ENCODE peak calls at places on chromosome 19, in nine cellular contexts. X is right cardiac atrium, F is OCI-LY7, A is upper lobe of left lung, C is epithelial cell of esophagus, R is neural progenitor cell, G is lower lobe of right lung, D is heart left ventricle, T is epithelial cell of proximal tubule. U is an unnamed sample.

GRCh38 chr19:39502640-39503417 is 4.1 kb downstream of the DLL3 start:
- DNase-seq in G (peak; percentile 77), A (peak; percentile 94), X (peak; percentile 83), R (peak; percentile 95), F (peak; percentile 92), D (peak; percentile 53), T (no peak), C (peak; percentile 78), U (peak; percentile 90)

GRCh38 chr19:8302357-8302691 is 5.8 kb downstream of the CD320 start:
- DNase-seq in R (no peak), T (no peak), G (peak; percentile 45), X (peak; percentile 85), A (peak; percentile 66), C (no peak), D (peak; percentile 86), F (no peak), U (no peak)

GRCh38 chr19:407501-408440 is 1.2 kb downstream of the C2CD4C start:
- DNase-seq in X (no peak), G (peak; percentile 47), F (no peak), D (peak; percentile 22), T (no peak), A (peak; percentile 80), R (no peak), C (no peak), U (no peak)

GRCh38 chr19:16325161-16325527 is 518 bp downstream of the KLF2 start:
- DNase-seq in X (peak; percentile 87), C (no peak), R (peak; percentile 61), F (peak; percentile 63), G (peak; percentile 76), T (no peak), A (peak; percentile 95), D (peak; percentile 70), U (no peak)

GRCh38 chr19:58330458-58330857 is 3.7 kb downstream of the ZSCAN22 start:
- DNase-seq in G (no peak), X (no peak), D (no peak), R (no peak), T (peak; percentile 30), F (no peak), C (peak; percentile 78), A (no peak), U (no peak)

GRCh38 chr19:12801466-12802266 is at the start of the genes PRDX2 and THSD8:
- DNase-seq in G (peak; percentile 87), F (peak; percentile 96), R (peak; percentile 93), C (peak; percentile 80), X (peak; percentile 93), T (no peak), D (peak; percentile 90), A (peak; percentile 95), U (peak; percentile 96)

GRCh38 chr19:42301646-42302204 is at the start of gene PRR19:
- DNase-seq in G (no peak), F (peak; percentile 50), T (no peak), R (peak; percentile 58), X (no peak), C (peak; percentile 42), D (no peak), A (no peak), U (peak; percentile 62)

GRCh38 chr19:33522371-33522662 is 726 bp upstream of the PEPD start:
- DNase-seq in F (no peak), T (no peak), D (no peak), C (no peak), A (no peak), X (no peak), R (no peak), G (no peak), U (no peak)

GRCh38 chr19:13012390-13012689 is 17.1 kb downstream of the NFIX start:
- DNase-seq in C (no peak), T (no peak), F (no peak), A (no peak), X (no peak), R (no peak), D (no peak), G (no peak), U (no peak)

GRCh38 chr19:16076154-16076957 is at the start of gene TPM4:
- DNase-seq in C (peak; percentile 91), G (peak; percentile 95), F (peak; percentile 67), X (peak; percentile 97), D (peak; percentile 95), R (peak; percentile 96), A (peak; percentile 97), T (no peak), U (peak; percentile 92)

GRCh38 chr19:41597600-41598041 is 21.7 kb downstream of the CEACAM21 start:
- DNase-seq in A (no peak), C (peak; percentile 72), T (peak; percentile 9), F (peak; percentile 81), D (peak; percentile 59), R (peak; percentile 60), X (peak; percentile 68), G (peak; percentile 71), U (peak; percentile 88)

GRCh38 chr19:45553464-45553863 is 31.1 kb downstream of the OPA3 start:
- DNase-seq in X (no peak), D (no peak), G (no peak), T (no peak), R (peak; percentile 85), F (no peak), A (peak; percentile 67), C (peak; percentile 53), U (no peak)

GRCh38 chr19:45179063-45179847 is 671 bp downstream of the BLOC1S3 start:
- DNase-seq in X (peak; percentile 81), T (no peak), C (peak; percentile 45), F (no peak), D (peak; percentile 51), R (peak; percentile 61), A (peak; percentile 92), G (peak; percentile 68), U (peak; percentile 67)

GRCh38 chr19:18868380-18869230 is 27.4 kb downstream of the CERS1 start:
- DNase-seq in C (peak; percentile 21), D (no peak), X (peak; percentile 72), G (no peak), T (no peak), A (peak; percentile 84), F (no peak), R (no peak), U (no peak)

GRCh38 chr19:18871543-18871942 is 24.4 kb downstream of the CERS1 start:
- DNase-seq in R (no peak), T (no peak), G (no peak), C (no peak), X (no peak), A (no peak), F (no peak), D (no peak), U (no peak)

GRCh38 chr19:18869231-18869575 is 26.8 kb downstream of the CERS1 start:
- DNase-seq in C (no peak), T (no peak), X (peak; percentile 70), D (no peak), R (no peak), F (no peak), G (no peak), A (peak; percentile 84), U (no peak)

GRCh38 chr19:18869781-18870530 is 26.0 kb downstream of the CERS1 start:
- DNase-seq in A (peak; percentile 83), T (no peak), X (peak; percentile 73), R (no peak), C (no peak), G (peak; percentile 44), D (no peak), F (no peak), U (no peak)

GRCh38 chr19:18870531-18871172 is 25.3 kb downstream of the CERS1 start:
- DNase-seq in D (no peak), R (no peak), T (no peak), X (no peak), F (no peak), G (peak; percentile 44), A (peak; percentile 78), C (no peak), U (no peak)
- H3K4me3 ChIP-seq in D (no peak overlapping the region), R (no peak overlapping the region), T (no peak overlapping the region), X (no peak overlapping the region), F (no peak overlapping the region), G (no peak overlapping the region), A (no peak overlapping the region), C (no peak overlapping the region), U (no peak overlapping the region)

DNA sequence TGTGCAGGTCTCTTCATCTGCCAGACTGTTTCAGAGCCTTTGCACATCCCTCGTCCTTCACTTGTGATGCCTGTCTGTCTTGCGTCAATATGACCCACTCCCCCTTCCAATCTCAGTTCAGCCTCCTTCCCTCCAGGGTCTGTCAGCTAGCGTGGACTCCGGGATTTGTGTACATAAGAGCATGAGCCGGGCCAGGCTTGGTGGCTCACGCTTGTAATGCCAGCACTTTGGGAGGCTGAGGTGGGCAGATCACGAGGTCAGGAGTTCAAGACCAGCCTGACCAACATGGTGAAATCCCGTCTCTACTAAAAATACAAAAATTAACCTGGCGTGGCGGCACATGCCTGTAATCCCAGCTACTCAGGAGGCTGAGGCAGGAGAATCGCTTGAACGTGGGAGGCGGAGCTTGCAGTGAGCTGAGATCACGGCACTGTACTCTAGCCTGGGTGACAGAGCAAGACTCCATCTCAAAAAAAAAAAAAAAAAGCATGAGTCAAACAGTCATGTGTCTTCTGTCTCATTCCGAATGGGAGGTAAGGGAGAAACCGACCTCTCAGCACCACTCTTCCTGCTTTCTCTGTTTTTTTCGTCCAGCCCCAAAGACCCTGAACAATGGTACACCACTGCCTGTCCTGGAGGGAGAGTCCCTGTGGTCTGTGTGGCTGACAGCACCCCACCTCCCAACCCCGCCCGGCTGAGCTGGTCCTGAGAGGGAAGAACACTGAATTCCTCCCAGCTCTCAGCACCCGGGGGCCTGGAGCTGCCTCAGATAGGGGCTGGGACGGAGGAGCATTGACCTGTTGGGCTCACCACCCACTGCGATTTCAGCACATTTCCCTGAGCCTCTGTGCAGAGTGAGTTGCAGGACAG is 2.4 kb upstream of the SIGLEC9 start:
- DNase-seq in A (no peak), X (no peak), G (peak; percentile 52), D (no peak), C (no peak), R (no peak), F (no peak), T (no peak), U (no peak)
- H3K4me3 ChIP-seq in A (no peak overlapping the region), X (no peak overlapping the region), G (peak overlapping the region; percentile 27), D (no peak overlapping the region), C (no peak overlapping the region), R (no peak overlapping the region), F (no peak overlapping the region), T (no peak overlapping the region), U (no peak overlapping the region)

GRCh38 chr19:6278051-6278450 is 1.7 kb downstream of the MLLT1 start:
- DNase-seq in R (no peak), T (no peak), F (no peak), G (no peak), D (no peak), X (no peak), A (no peak), C (no peak), U (no peak)
- H3K4me3 ChIP-seq in R (no peak overlapping the region), T (peak overlapping the region; percentile 86), F (peak overlapping the region; percentile 86), G (peak overlapping the region; percentile 84), D (peak overlapping the region; percentile 97), X (no peak overlapping the region), A (no peak overlapping the region), C (peak overlapping the region; percentile 15), U (peak overlapping the region; percentile 82)

DNA sequence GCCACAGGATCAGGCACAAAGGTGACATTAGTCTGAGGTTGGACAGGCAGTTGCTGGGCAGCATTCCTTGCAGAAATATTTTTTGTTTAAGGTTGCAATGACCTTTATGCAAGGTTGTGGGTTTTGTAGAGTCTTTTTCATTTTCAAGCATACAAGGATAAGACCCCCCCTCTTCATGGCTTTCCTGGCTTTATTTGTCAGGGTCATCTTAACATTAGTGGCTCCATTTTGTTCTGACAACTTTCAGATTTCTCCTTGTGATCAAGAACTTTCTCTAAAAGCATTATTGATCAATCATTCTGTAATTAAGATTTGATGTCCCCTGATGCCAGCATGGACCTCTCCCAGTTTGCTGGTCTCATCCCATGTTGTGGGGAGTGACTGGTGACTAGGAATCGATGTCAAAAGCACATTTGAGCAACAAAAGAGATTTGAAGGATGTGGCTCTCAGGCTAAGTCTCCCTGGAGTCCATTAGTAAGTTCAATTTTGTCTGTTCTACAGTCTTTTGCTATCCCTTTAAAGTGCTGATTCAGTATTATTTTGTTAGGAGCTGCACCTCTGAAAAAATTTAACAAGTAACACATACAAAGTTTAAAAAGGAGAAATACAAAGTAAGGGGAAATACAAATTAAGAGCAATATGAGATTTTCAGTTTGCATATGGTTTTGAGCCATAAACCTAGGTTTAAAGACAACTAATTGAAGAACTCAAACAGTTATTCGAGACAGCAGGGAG is 5.3 kb downstream of the CARD8 start:
- DNase-seq in C (no peak), G (no peak), F (no peak), D (no peak), X (no peak), R (no peak), A (no peak), T (no peak), U (peak; percentile 58)
- H3K4me3 ChIP-seq in C (no peak overlapping the region), G (peak overlapping the region; percentile 53), F (peak overlapping the region; percentile 69), D (no peak overlapping the region), X (no peak overlapping the region), R (no peak overlapping the region), A (no peak overlapping the region), T (no peak overlapping the region), U (peak overlapping the region; percentile 49)

U was measured in Karpas-422.